ENCODE peak calls at places on chromosomes 12 and 14, in six cellular contexts. G, K, Y, S, D and H are unnamed samples.

GRCh38 chr12:107318804-107319535 is 225.6 kb upstream of the CRY1 start:
- DNase-seq in Y (peak; percentile 17), D (peak; percentile 11), S (no peak), K (no peak), G (peak; percentile 48), H (no peak)

GRCh38 chr12:32331133-32331532 is 68.2 kb upstream of the FGD4 start:
- DNase-seq in K (no peak), D (no peak), Y (no peak), S (no peak), G (no peak), H (no peak)

GRCh38 chr12:10554971-10555481 is 49.3 kb downstream of the EIF2S3B start:
- DNase-seq in G (no peak), K (no peak), D (no peak), Y (no peak), S (no peak), H (no peak)

GRCh38 chr12:91040356-91040755 is 17.5 kb downstream of the KERA start:
- DNase-seq in D (no peak), Y (no peak), G (no peak), S (no peak), K (no peak), H (no peak)

GRCh38 chr12:47079894-47080724 is at the start of gene AMIGO2:
- DNase-seq in K (peak; percentile 36), D (peak; percentile 36), S (peak; percentile 68), Y (peak; percentile 39), G (peak; percentile 69), H (peak; percentile 60)

GRCh38 chr12:53252349-53252916 is 15.7 kb upstream of the ESPL1 start:
- DNase-seq in K (peak; percentile 48), G (no peak), Y (peak; percentile 25), S (no peak), D (peak; percentile 62), H (peak; percentile 31)

GRCh38 chr12:138898-139534 is 72.4 kb downstream of the IQSEC3 start:
- DNase-seq in Y (no peak), G (no peak), D (no peak), S (no peak), K (no peak), H (peak; percentile 30)

GRCh38 chr14:21086908-21087293 is 11.6 kb downstream of the ZNF219 start:
- DNase-seq in K (no peak), G (no peak), S (no peak), Y (no peak), D (no peak), H (no peak)

GRCh38 chr12:114938487-114939210 is 254.7 kb upstream of the TBX3 start:
- DNase-seq in Y (no peak), K (no peak), D (no peak), S (no peak), G (no peak), H (no peak)

GRCh38 chr14:94304243-94304642 is 11.2 kb upstream of the SERPINA10 start:
- DNase-seq in D (no peak), Y (no peak), G (no peak), S (no peak), K (no peak), H (no peak)

GRCh38 chr12:114688256-114688845 is 4.4 kb upstream of the TBX3 start:
- DNase-seq in G (no peak), D (no peak), Y (no peak), K (no peak), S (no peak), H (no peak)

GRCh38 chr14:35932659-35933159 is 106.6 kb downstream of the BRMS1L start:
- DNase-seq in G (no peak), Y (no peak), S (no peak), K (no peak), D (peak; percentile 11), H (no peak)

GRCh38 chr12:67661311-67662011 is 12.9 kb downstream of the DYRK2 start:
- DNase-seq in S (no peak), Y (no peak), K (no peak), G (no peak), D (no peak), H (no peak)

GRCh38 chr12:118925407-118926202 is 55.7 kb upstream of the SRRM4 start:
- DNase-seq in D (no peak), K (no peak), G (no peak), Y (no peak), S (no peak), H (no peak)

GRCh38 chr12:64169999-64170398 is 52.1 kb downstream of the KICS2 start:
- DNase-seq in Y (no peak), D (no peak), G (no peak), S (no peak), K (no peak), H (no peak)

GRCh38 chr12:46778415-46778814 is 47.4 kb downstream of the SLC38A4 start:
- DNase-seq in K (no peak), G (no peak), S (no peak), D (no peak), Y (no peak), H (no peak)

GRCh38 chr14:95507701-95508103 is 8.7 kb downstream of the SYNE3 start:
- DNase-seq in S (peak; percentile 60), G (peak; percentile 45), D (no peak), K (peak; percentile 51), Y (no peak), H (no peak)

GRCh38 chr12:108349245-108349644 is 10.1 kb upstream of the CMKLR1 start:
- DNase-seq in S (no peak), D (no peak), K (no peak), G (no peak), Y (no peak), H (no peak)

GRCh38 chr14:95244587-95244986 is 75.1 kb downstream of the CLMN start:
- DNase-seq in G (no peak), D (no peak), Y (no peak), S (no peak), K (no peak), H (no peak)

GRCh38 chr14:59425322-59425945 is 39.7 kb downstream of the GPR135 start:
- DNase-seq in D (no peak), K (no peak), S (no peak), G (no peak), Y (no peak), H (no peak)

GRCh38 chr12:50603817-50604639 is 99.2 kb downstream of the DIP2B start:
- DNase-seq in K (no peak), S (no peak), Y (no peak), G (no peak), D (no peak), H (peak; percentile 31)

GRCh38 chr14:24135584-24135833 is 485 bp upstream of the PSME1 start:
- DNase-seq in S (no peak), D (no peak), G (no peak), K (no peak), Y (no peak), H (no peak)

GRCh38 chr12:103279444-103279843 is 216.3 kb downstream of the C12orf42 start:
- DNase-seq in S (no peak), Y (no peak), G (no peak), K (no peak), D (no peak), H (no peak)

GRCh38 chr12:115798309-115798917 is 479.1 kb downstream of the MED13L start:
- DNase-seq in S (no peak), K (no peak), Y (no peak), D (no peak), G (no peak), H (no peak)

GRCh38 chr14:61864329-61864898 is 102.2 kb downstream of the SNAPC1 start:
- DNase-seq in S (no peak), G (no peak), Y (no peak), D (no peak), K (no peak), H (no peak)

GRCh38 chr14:74915826-74916225 is 7.2 kb downstream of the RPS6KL1 start:
- DNase-seq in K (no peak), S (no peak), D (no peak), G (no peak), Y (no peak), H (no peak)

GRCh38 chr14:74918380-74918779 is 4.7 kb downstream of the RPS6KL1 start:
- DNase-seq in D (no peak), G (no peak), S (no peak), Y (no peak), K (no peak), H (no peak)

GRCh38 chr14:74915426-74915825 is 7.6 kb downstream of the RPS6KL1 start:
- DNase-seq in S (no peak), D (no peak), K (no peak), G (no peak), Y (no peak), H (no peak)

GRCh38 chr14:74917646-74918081 is 5.4 kb downstream of the RPS6KL1 start:
- DNase-seq in S (no peak), D (no peak), Y (no peak), G (no peak), K (no peak), H (peak; percentile 67)

GRCh38 chr14:74917200-74917543 is 5.9 kb downstream of the RPS6KL1 start:
- DNase-seq in G (no peak), S (no peak), Y (no peak), D (no peak), K (no peak), H (no peak)
- H3K4me1 ChIP-seq in G (peaks cover under 1% of the 10 kb centered on the region), S (no peaks in the 10 kb centered on the region), Y (no peaks in the 10 kb centered on the region), D (peaks cover 14% of the 10 kb centered on the region), K (no peaks in the 10 kb centered on the region), H (no peaks in the 10 kb centered on the region)

GRCh38 chr12:2094597-2094996 is 41.8 kb downstream of the CACNA1C start:
- DNase-seq in D (no peak), Y (no peak), G (no peak), S (no peak), K (no peak), H (no peak)

GRCh38 chr12:2097617-2098016 is 44.8 kb downstream of the CACNA1C start:
- DNase-seq in G (no peak), D (no peak), S (no peak), K (no peak), Y (no peak), H (no peak)

GRCh38 chr12:2095878-2096277 is 43.1 kb downstream of the CACNA1C start:
- DNase-seq in G (no peak), K (no peak), S (no peak), Y (no peak), D (peak; percentile 43), H (peak; percentile 66)

GRCh38 chr12:2092890-2093289 is 40.1 kb downstream of the CACNA1C start:
- DNase-seq in S (no peak), G (no peak), D (no peak), K (no peak), Y (no peak), H (no peak)

GRCh38 chr12:2092354-2092753 is 39.6 kb downstream of the CACNA1C start:
- DNase-seq in G (no peak), D (no peak), K (no peak), S (no peak), Y (no peak), H (no peak)
- TF ChIP-seq POLR2A in G (no peak), D (no peak), K (no peak), S (no peak), Y (no peak), H (no peak)

DNA sequence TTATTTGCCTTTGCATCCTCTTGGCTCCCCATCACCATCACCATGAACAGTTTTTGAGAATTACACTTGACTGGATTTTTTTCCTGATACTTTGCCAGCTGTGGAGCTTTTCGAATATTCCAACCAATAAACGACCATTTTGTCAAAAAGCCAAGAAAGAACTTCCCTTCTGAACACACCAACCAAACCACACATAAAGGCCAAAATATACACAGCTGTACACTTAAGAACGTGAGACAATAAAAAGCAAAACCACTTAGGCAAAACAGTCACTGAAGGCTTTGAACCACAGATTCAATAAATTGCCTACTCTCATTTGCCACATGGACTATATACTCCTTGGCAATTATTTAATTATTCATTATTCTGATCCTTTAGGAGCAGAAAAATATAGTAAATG is 1.1 kb downstream of the C14orf93 start:
- DNase-seq in Y (no peak), D (no peak), K (no peak), G (no peak), S (no peak), H (no peak)
- H3K4me3 ChIP-seq in Y (no peak overlapping the region), D (no peak overlapping the region), K (no peak overlapping the region), G (no peak overlapping the region), S (no peak overlapping the region), H (no peak overlapping the region)

GRCh38 chr12:132314035-132314434 is 15.4 kb downstream of the GALNT9 start:
- DNase-seq in D (no peak), Y (no peak), S (no peak), G (no peak), K (no peak), H (no peak)
- H3K4me1 ChIP-seq in D (no peaks in the 10 kb centered on the region), Y (no peaks in the 10 kb centered on the region), S (no peaks in the 10 kb centered on the region), G (no peaks in the 10 kb centered on the region), K (no peaks in the 10 kb centered on the region), H (no peaks in the 10 kb centered on the region)